ENCODE peak calls at places on chromosomes 6 and 20, in four cellular contexts. R is endothelial cell, Q is ovary, L is glutamatergic neuron. V is an unnamed sample.

GRCh38 chr6:33858053-33858475 is 54.3 kb upstream of the MLN start:
- DNase-seq in R (no peak), Q (no peak), L (no peak), V (no peak)

GRCh38 chr6:167817729-167818128 is 9.0 kb upstream of the AFDN start:
- DNase-seq in R (no peak), Q (no peak), L (no peak), V (no peak)

GRCh38 chr20:7841967-7842301 is 98.3 kb downstream of the HAO1 start:
- DNase-seq in R (no peak), Q (no peak), L (no peak), V (no peak)

GRCh38 chr6:42136508-42137191 is 5.8 kb downstream of the C6orf132 start:
- DNase-seq in R (peak), Q (no peak), L (peak), V (peak)

GRCh38 chr6:139457482-139457881 is 83.0 kb upstream of the CITED2 start:
- DNase-seq in R (no peak), Q (no peak), L (no peak), V (no peak)

GRCh38 chr6:1901556-1901955 is 291.8 kb downstream of the FOXC1 start:
- DNase-seq in R (no peak), Q (no peak), L (no peak), V (no peak)

GRCh38 chr20:60729119-60729900 is 522.8 kb upstream of the CDH4 start:
- DNase-seq in R (no peak), Q (no peak), L (no peak), V (no peak)

GRCh38 chr6:42988486-42989020 is 4.2 kb downstream of the PPP2R5D start:
- DNase-seq in R (no peak), Q (no peak), L (no peak), V (no peak)

GRCh38 chr6:36333889-36334288 is 2.8 kb downstream of the BNIP5 start:
- DNase-seq in R (no peak), Q (peak), L (no peak), V (no peak)

GRCh38 chr6:161393839-161394364 is 120.0 kb upstream of the AGPAT4 start:
- DNase-seq in R (peak), Q (peak), L (no peak), V (peak)

GRCh38 chr20:10625641-10626040 is 48.2 kb downstream of the JAG1 start:
- DNase-seq in R (no peak), Q (no peak), L (no peak), V (no peak)

GRCh38 chr6:161956082-161956481 is 682.2 kb upstream of the AGPAT4 start:
- DNase-seq in R (no peak), Q (no peak), L (no peak), V (no peak)

GRCh38 chr6:131419698-131420097 is 153.3 kb upstream of the ARG1 start:
- DNase-seq in R (no peak), Q (no peak), L (no peak), V (no peak)

GRCh38 chr6:145091102-145091826 is 644.1 kb downstream of the EPM2A start:
- DNase-seq in R (no peak), Q (no peak), L (no peak), V (no peak)

GRCh38 chr6:69847507-69847812 is 18.9 kb upstream of the COL19A1 start:
- DNase-seq in R (no peak), Q (no peak), L (no peak), V (no peak)

GRCh38 chr6:131655387-131655786 is 18.3 kb downstream of the ENPP3 start:
- DNase-seq in R (no peak), Q (no peak), L (no peak), V (no peak)

GRCh38 chr20:10427060-10427692 is 6.8 kb downstream of the MKKS start:
- DNase-seq in R (peak), Q (peak), L (peak), V (peak)

GRCh38 chr6:43852350-43852864 is 82.4 kb downstream of the VEGFA start:
- DNase-seq in R (no peak), Q (no peak), L (no peak), V (no peak)

GRCh38 chr6:130934848-130935585 is 107.8 kb downstream of the SMLR1 start:
- DNase-seq in R (no peak), Q (no peak), L (no peak), V (no peak)

GRCh38 chr20:10061641-10062040 is 26.9 kb downstream of the ANKEF1 start:
- DNase-seq in R (no peak), Q (no peak), L (peak), V (no peak)

GRCh38 chr6:167731731-167732422 is 94.8 kb upstream of the AFDN start:
- DNase-seq in R (no peak), Q (no peak), L (no peak), V (no peak)

GRCh38 chr6:2900221-2900807 is 2.8 kb downstream of the SERPINB9 start:
- DNase-seq in R (no peak), Q (no peak), L (no peak), V (no peak)

GRCh38 chr20:60484316-60484715 is 526.1 kb downstream of the CDH26 start:
- DNase-seq in R (no peak), Q (no peak), L (no peak), V (no peak)

GRCh38 chr6:30349411-30350177 is 4.6 kb downstream of the RPP21 start:
- DNase-seq in R (no peak), Q (no peak), L (no peak), V (no peak)

GRCh38 chr20:64223526-64224067 is 32.0 kb upstream of the PCMTD2 start:
- DNase-seq in R (peak), Q (peak), L (peak), V (peak)

GRCh38 chr6:63923139-63923739 is 287.6 kb downstream of the PHF3 start:
- DNase-seq in R (no peak), Q (no peak), L (no peak), V (peak)

GRCh38 chr6:169528755-169529154 is 173.1 kb downstream of the WDR27 start:
- DNase-seq in R (no peak), Q (no peak), L (no peak), V (no peak)

DNA sequence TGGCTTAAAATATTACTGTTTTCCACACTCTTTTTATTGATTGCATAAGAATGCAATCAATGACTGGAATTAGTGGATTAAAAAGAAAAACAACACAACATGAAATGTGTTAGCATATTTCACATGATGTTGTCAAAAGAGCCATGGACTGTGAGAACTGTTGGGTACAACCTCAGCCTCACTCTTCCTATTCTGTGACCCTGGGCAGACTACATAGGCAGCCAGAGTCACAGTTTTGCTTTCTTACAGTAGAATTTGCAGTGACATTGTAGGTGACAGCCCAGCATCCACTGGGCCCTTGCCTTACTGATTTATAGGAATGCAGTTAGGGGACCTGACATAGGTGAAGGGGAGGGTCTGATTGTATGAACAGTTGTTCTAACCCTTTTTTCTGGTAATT is 471.4 kb upstream of the SLC35B3 start:
- DNase-seq in R (no peak), Q (no peak), L (no peak), V (no peak)
- TF ChIP-seq CTCF in R (no peak), Q (no peak), L (no peak), V (no peak)

DNA sequence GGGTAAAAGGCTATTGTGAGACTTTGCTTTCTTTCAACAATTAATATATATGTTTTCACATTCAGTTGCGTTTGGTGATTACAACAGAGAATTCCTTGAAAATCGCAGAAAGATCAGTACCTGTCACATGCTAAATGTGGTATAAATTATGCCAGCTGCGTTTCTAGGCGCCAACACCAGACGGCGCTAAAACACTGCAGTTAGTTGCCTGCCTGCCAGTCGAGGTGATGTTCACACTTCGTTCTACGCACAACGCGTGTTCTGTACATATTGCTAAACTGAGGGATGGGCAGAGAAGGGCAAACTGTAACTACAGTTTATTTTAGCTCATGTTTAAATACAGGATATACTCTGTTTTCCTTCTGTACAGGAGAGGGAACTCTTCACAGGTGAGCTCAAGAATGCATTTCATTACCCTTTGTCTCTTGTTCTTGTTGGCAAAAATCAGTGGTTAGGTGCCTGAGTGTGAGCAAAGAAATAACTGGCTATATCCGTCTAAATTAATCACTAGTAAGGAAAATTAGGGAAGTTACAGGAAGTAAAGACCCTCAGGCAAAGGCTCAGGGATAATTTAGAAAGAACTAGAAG is 100.1 kb upstream of the RGS17 start:
- DNase-seq in R (peak), Q (no peak), L (peak), V (peak)
- TF ChIP-seq CTCF in R (peak), Q (no peak), L (peak), V (peak)

GRCh38 chr20:37342231-37343177 is 3.4 kb upstream of the SRC start:
- DNase-seq in R (no peak), Q (no peak), L (no peak), V (peak)
- TF ChIP-seq CTCF in R (no peak), Q (no peak), L (no peak), V (peak)

GRCh38 chr20:58361549-58361948 is 27.5 kb upstream of the VAPB start:
- DNase-seq in R (no peak), Q (no peak), L (no peak), V (no peak)

GRCh38 chr20:58362970-58363369 is 26.1 kb upstream of the VAPB start:
- DNase-seq in R (no peak), Q (no peak), L (no peak), V (no peak)

GRCh38 chr20:58362117-58362516 is 26.9 kb upstream of the VAPB start:
- DNase-seq in R (no peak), Q (no peak), L (no peak), V (no peak)

DNA sequence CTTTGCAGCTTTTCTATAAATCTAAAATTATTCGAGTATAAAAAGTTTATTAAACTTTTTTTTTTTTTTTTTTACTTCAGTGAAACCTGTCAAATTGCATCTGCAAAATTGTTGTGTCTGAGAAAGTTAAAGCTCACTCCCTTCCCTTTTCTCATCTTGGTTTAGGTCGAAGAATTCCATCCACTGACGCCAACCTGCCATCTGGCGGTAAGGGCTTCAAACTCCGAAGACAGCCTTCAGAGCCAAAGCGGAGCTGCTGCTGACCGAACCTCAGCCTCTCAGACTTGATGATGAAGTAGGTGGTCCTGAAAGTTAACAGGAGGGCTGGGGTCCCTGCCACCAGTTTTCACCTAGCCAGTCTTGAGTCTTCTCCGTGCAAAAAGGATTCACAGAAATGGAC is 29.6 kb upstream of the VAPB start:
- DNase-seq in R (no peak), Q (no peak), L (no peak), V (no peak)
- TF ChIP-seq CTCF in R (no peak), Q (no peak), L (no peak), V (no peak)

V was measured in GM12865.